ENCODE peak calls at places on chromosomes 7 and 10, in four cellular contexts. One of them, this sample, is unnamed.

GRCh38 chr7:39651262-39651661 is 27.9 kb downstream of the RALA start:
- DNase-seq in activated CD4-positive, alpha-beta T cell treated with anti-CD3 and anti-CD28 coated beads for 24 hours: no peak
- DNase-seq in GM13976: no peak
- DNase-seq in activated T-helper 1 cell treated with anti-CD3 and anti-CD28 coated beads, Interleukin-12 subunit alpha, Interleukin-12 subunit beta, Interleukin-2, Interleukin-4 antibody, amounts not matched to agents 30 ng/mL and 10 ng/mL and 1 ng/mL, durations not matched to agents 14 hours and 24 hours and 36 hours: no peak
- DNase-seq in this sample: no peak

GRCh38 chr7:19707240-19707639 is 1.6 kb downstream of the POLR1F start:
- DNase-seq in activated CD4-positive, alpha-beta T cell treated with anti-CD3 and anti-CD28 coated beads for 24 hours: no peak
- DNase-seq in GM13976: no peak
- DNase-seq in activated T-helper 1 cell treated with anti-CD3 and anti-CD28 coated beads, Interleukin-12 subunit alpha, Interleukin-12 subunit beta, Interleukin-2, Interleukin-4 antibody, amounts not matched to agents 30 ng/mL and 10 ng/mL and 1 ng/mL, durations not matched to agents 14 hours and 24 hours and 36 hours: no peak
- DNase-seq in this sample: no peak

GRCh38 chr10:109931153-109931552 is 7.8 kb upstream of the XPNPEP1 start:
- DNase-seq in GM13976: no peak
- DNase-seq in activated T-helper 1 cell treated with anti-CD3 and anti-CD28 coated beads, Interleukin-12 subunit alpha, Interleukin-12 subunit beta, Interleukin-2, Interleukin-4 antibody, amounts not matched to agents 30 ng/mL and 10 ng/mL and 1 ng/mL, durations not matched to agents 14 hours and 24 hours and 36 hours: no peak
- DNase-seq in activated CD4-positive, alpha-beta T cell treated with anti-CD3 and anti-CD28 coated beads for 24 hours: no peak
- DNase-seq in this sample: no peak

GRCh38 chr10:129657297-129657974 is 190.4 kb downstream of the MGMT start:
- DNase-seq in GM13976: no peak
- DNase-seq in activated CD4-positive, alpha-beta T cell treated with anti-CD3 and anti-CD28 coated beads for 24 hours: no peak
- DNase-seq in activated T-helper 1 cell treated with anti-CD3 and anti-CD28 coated beads, Interleukin-12 subunit alpha, Interleukin-12 subunit beta, Interleukin-2, Interleukin-4 antibody, amounts not matched to agents 30 ng/mL and 10 ng/mL and 1 ng/mL, durations not matched to agents 14 hours and 24 hours and 36 hours: no peak
- DNase-seq in this sample: no peak

GRCh38 chr7:55274156-55274555 is 91.0 kb upstream of the LANCL2 start:
- DNase-seq in activated T-helper 1 cell treated with anti-CD3 and anti-CD28 coated beads, Interleukin-12 subunit alpha, Interleukin-12 subunit beta, Interleukin-2, Interleukin-4 antibody, amounts not matched to agents 30 ng/mL and 10 ng/mL and 1 ng/mL, durations not matched to agents 14 hours and 24 hours and 36 hours: no peak
- DNase-seq in GM13976: peak
- DNase-seq in activated CD4-positive, alpha-beta T cell treated with anti-CD3 and anti-CD28 coated beads for 24 hours: no peak
- DNase-seq in this sample: no peak

GRCh38 chr10:6665847-6666246 is 85.8 kb upstream of the PRKCQ start:
- DNase-seq in GM13976: no peak
- DNase-seq in activated T-helper 1 cell treated with anti-CD3 and anti-CD28 coated beads, Interleukin-12 subunit alpha, Interleukin-12 subunit beta, Interleukin-2, Interleukin-4 antibody, amounts not matched to agents 30 ng/mL and 10 ng/mL and 1 ng/mL, durations not matched to agents 14 hours and 24 hours and 36 hours: peak
- DNase-seq in activated CD4-positive, alpha-beta T cell treated with anti-CD3 and anti-CD28 coated beads for 24 hours: no peak
- DNase-seq in this sample: no peak

GRCh38 chr10:78830062-78830974 is 238.4 kb upstream of the ZMIZ1 start:
- DNase-seq in activated CD4-positive, alpha-beta T cell treated with anti-CD3 and anti-CD28 coated beads for 24 hours: no peak
- DNase-seq in GM13976: no peak
- DNase-seq in activated T-helper 1 cell treated with anti-CD3 and anti-CD28 coated beads, Interleukin-12 subunit alpha, Interleukin-12 subunit beta, Interleukin-2, Interleukin-4 antibody, amounts not matched to agents 30 ng/mL and 10 ng/mL and 1 ng/mL, durations not matched to agents 14 hours and 24 hours and 36 hours: no peak
- DNase-seq in this sample: no peak

GRCh38 chr7:127252736-127253288 is at the start of gene GRM8:
- DNase-seq in activated CD4-positive, alpha-beta T cell treated with anti-CD3 and anti-CD28 coated beads for 24 hours: peak
- DNase-seq in activated T-helper 1 cell treated with anti-CD3 and anti-CD28 coated beads, Interleukin-12 subunit alpha, Interleukin-12 subunit beta, Interleukin-2, Interleukin-4 antibody, amounts not matched to agents 30 ng/mL and 10 ng/mL and 1 ng/mL, durations not matched to agents 14 hours and 24 hours and 36 hours: no peak
- DNase-seq in GM13976: peak
- DNase-seq in this sample: peak

GRCh38 chr7:37916673-37917660 is at the start of gene SFRP4:
- DNase-seq in activated T-helper 1 cell treated with anti-CD3 and anti-CD28 coated beads, Interleukin-12 subunit alpha, Interleukin-12 subunit beta, Interleukin-2, Interleukin-4 antibody, amounts not matched to agents 30 ng/mL and 10 ng/mL and 1 ng/mL, durations not matched to agents 14 hours and 24 hours and 36 hours: no peak
- DNase-seq in activated CD4-positive, alpha-beta T cell treated with anti-CD3 and anti-CD28 coated beads for 24 hours: no peak
- DNase-seq in GM13976: peak
- DNase-seq in this sample: peak

GRCh38 chr7:81158189-81158588 is 239.3 kb upstream of the SEMA3C start:
- DNase-seq in activated T-helper 1 cell treated with anti-CD3 and anti-CD28 coated beads, Interleukin-12 subunit alpha, Interleukin-12 subunit beta, Interleukin-2, Interleukin-4 antibody, amounts not matched to agents 30 ng/mL and 10 ng/mL and 1 ng/mL, durations not matched to agents 14 hours and 24 hours and 36 hours: no peak
- DNase-seq in GM13976: no peak
- DNase-seq in activated CD4-positive, alpha-beta T cell treated with anti-CD3 and anti-CD28 coated beads for 24 hours: no peak
- DNase-seq in this sample: no peak

GRCh38 chr7:116772926-116773749 is 89.2 kb upstream of the CAPZA2 start:
- DNase-seq in activated T-helper 1 cell treated with anti-CD3 and anti-CD28 coated beads, Interleukin-12 subunit alpha, Interleukin-12 subunit beta, Interleukin-2, Interleukin-4 antibody, amounts not matched to agents 30 ng/mL and 10 ng/mL and 1 ng/mL, durations not matched to agents 14 hours and 24 hours and 36 hours: no peak
- DNase-seq in activated CD4-positive, alpha-beta T cell treated with anti-CD3 and anti-CD28 coated beads for 24 hours: no peak
- DNase-seq in GM13976: no peak
- DNase-seq in this sample: no peak

GRCh38 chr7:42972703-42973500 is 40.7 kb downstream of the MRPL32 start:
- DNase-seq in GM13976: no peak
- DNase-seq in activated T-helper 1 cell treated with anti-CD3 and anti-CD28 coated beads, Interleukin-12 subunit alpha, Interleukin-12 subunit beta, Interleukin-2, Interleukin-4 antibody, amounts not matched to agents 30 ng/mL and 10 ng/mL and 1 ng/mL, durations not matched to agents 14 hours and 24 hours and 36 hours: no peak
- DNase-seq in activated CD4-positive, alpha-beta T cell treated with anti-CD3 and anti-CD28 coated beads for 24 hours: no peak
- DNase-seq in this sample: no peak

GRCh38 chr10:20888620-20889337 is 8.3 kb downstream of the NEBL start:
- DNase-seq in activated T-helper 1 cell treated with anti-CD3 and anti-CD28 coated beads, Interleukin-12 subunit alpha, Interleukin-12 subunit beta, Interleukin-2, Interleukin-4 antibody, amounts not matched to agents 30 ng/mL and 10 ng/mL and 1 ng/mL, durations not matched to agents 14 hours and 24 hours and 36 hours: no peak
- DNase-seq in GM13976: no peak
- DNase-seq in activated CD4-positive, alpha-beta T cell treated with anti-CD3 and anti-CD28 coated beads for 24 hours: no peak
- DNase-seq in this sample: peak

GRCh38 chr10:8137726-8138125 is 83.2 kb downstream of the GATA3 start:
- DNase-seq in GM13976: no peak
- DNase-seq in activated T-helper 1 cell treated with anti-CD3 and anti-CD28 coated beads, Interleukin-12 subunit alpha, Interleukin-12 subunit beta, Interleukin-2, Interleukin-4 antibody, amounts not matched to agents 30 ng/mL and 10 ng/mL and 1 ng/mL, durations not matched to agents 14 hours and 24 hours and 36 hours: no peak
- DNase-seq in activated CD4-positive, alpha-beta T cell treated with anti-CD3 and anti-CD28 coated beads for 24 hours: no peak
- DNase-seq in this sample: no peak

GRCh38 chr7:45088821-45089313 is at the start of gene NACAD:
- DNase-seq in activated T-helper 1 cell treated with anti-CD3 and anti-CD28 coated beads, Interleukin-12 subunit alpha, Interleukin-12 subunit beta, Interleukin-2, Interleukin-4 antibody, amounts not matched to agents 30 ng/mL and 10 ng/mL and 1 ng/mL, durations not matched to agents 14 hours and 24 hours and 36 hours: no peak
- DNase-seq in GM13976: peak
- DNase-seq in activated CD4-positive, alpha-beta T cell treated with anti-CD3 and anti-CD28 coated beads for 24 hours: no peak
- DNase-seq in this sample: peak

This sample was measured in NCI-H1930.